ENCODE peak calls at places on chromosomes 3 and 15, in five cellular contexts. One of them, this sample, is unnamed.

GRCh38 chr15:77839431-77839830 is 206.7 kb upstream of the LINGO1 start:
- DNase-seq in tibial artery: no peak
- DNase-seq in CD8-positive, alpha-beta memory T cell: no peak
- DNase-seq in skeletal muscle cell: no peak
- DNase-seq in fibroblast of villous mesenchyme: no peak
- DNase-seq in this sample: no peak

GRCh38 chr15:80873568-80873967 is 94.4 kb downstream of the CEMIP start:
- DNase-seq in tibial artery: no peak
- DNase-seq in CD8-positive, alpha-beta memory T cell: no peak
- DNase-seq in skeletal muscle cell: no peak
- DNase-seq in fibroblast of villous mesenchyme: no peak
- DNase-seq in this sample: no peak

GRCh38 chr15:69497634-69498033 is 45.0 kb downstream of the RPLP1 start:
- DNase-seq in tibial artery: no peak
- DNase-seq in CD8-positive, alpha-beta memory T cell: no peak
- DNase-seq in skeletal muscle cell: no peak
- DNase-seq in fibroblast of villous mesenchyme: no peak
- DNase-seq in this sample: no peak

GRCh38 chr15:64110945-64111678 is 15.3 kb downstream of the SNX1 start:
- DNase-seq in tibial artery: no peak
- DNase-seq in CD8-positive, alpha-beta memory T cell: no peak
- DNase-seq in skeletal muscle cell: no peak
- DNase-seq in fibroblast of villous mesenchyme: no peak
- DNase-seq in this sample: no peak

GRCh38 chr3:99376926-99377325 is 261.5 kb upstream of the COL8A1 start:
- DNase-seq in tibial artery: no peak
- DNase-seq in CD8-positive, alpha-beta memory T cell: no peak
- DNase-seq in skeletal muscle cell: no peak
- DNase-seq in fibroblast of villous mesenchyme: no peak
- DNase-seq in this sample: no peak

GRCh38 chr3:115470254-115470653 is 153.1 kb upstream of the GAP43 start:
- DNase-seq in tibial artery: no peak
- DNase-seq in CD8-positive, alpha-beta memory T cell: no peak
- DNase-seq in skeletal muscle cell: no peak
- DNase-seq in fibroblast of villous mesenchyme: no peak
- DNase-seq in this sample: no peak

GRCh38 chr3:11601446-11602241 is 42.1 kb downstream of the VGLL4 start:
- DNase-seq in tibial artery: peak
- DNase-seq in CD8-positive, alpha-beta memory T cell: no peak
- DNase-seq in skeletal muscle cell: peak
- DNase-seq in fibroblast of villous mesenchyme: peak
- DNase-seq in this sample: peak

GRCh38 chr15:88484781-88485246 is 17.3 kb downstream of the MRPS11 start:
- DNase-seq in tibial artery: no peak
- DNase-seq in CD8-positive, alpha-beta memory T cell: no peak
- DNase-seq in skeletal muscle cell: peak
- DNase-seq in fibroblast of villous mesenchyme: peak
- DNase-seq in this sample: peak

GRCh38 chr3:172388412-172389078 is 59.7 kb downstream of the GHSR start:
- DNase-seq in tibial artery: no peak
- DNase-seq in CD8-positive, alpha-beta memory T cell: no peak
- DNase-seq in skeletal muscle cell: no peak
- DNase-seq in fibroblast of villous mesenchyme: no peak
- DNase-seq in this sample: no peak

GRCh38 chr3:170593634-170594033 is 7.8 kb upstream of the SLC7A14 start:
- DNase-seq in tibial artery: no peak
- DNase-seq in CD8-positive, alpha-beta memory T cell: no peak
- DNase-seq in skeletal muscle cell: no peak
- DNase-seq in fibroblast of villous mesenchyme: no peak
- DNase-seq in this sample: no peak

GRCh38 chr15:92820233-92821021 is 79.7 kb upstream of the CHD2 start:
- DNase-seq in tibial artery: peak
- DNase-seq in CD8-positive, alpha-beta memory T cell: peak
- DNase-seq in skeletal muscle cell: peak
- DNase-seq in fibroblast of villous mesenchyme: peak
- DNase-seq in this sample: peak

GRCh38 chr15:66611257-66612053 is 45.7 kb upstream of the LCTL start:
- DNase-seq in tibial artery: no peak
- DNase-seq in CD8-positive, alpha-beta memory T cell: no peak
- DNase-seq in skeletal muscle cell: no peak
- DNase-seq in fibroblast of villous mesenchyme: no peak
- DNase-seq in this sample: no peak

GRCh38 chr3:184581331-184582210 is 20.0 kb downstream of the EPHB3 start:
- DNase-seq in tibial artery: no peak
- DNase-seq in CD8-positive, alpha-beta memory T cell: no peak
- DNase-seq in skeletal muscle cell: no peak
- DNase-seq in fibroblast of villous mesenchyme: no peak
- DNase-seq in this sample: no peak

GRCh38 chr3:184583345-184584000 is 21.9 kb downstream of the EPHB3 start:
- DNase-seq in tibial artery: no peak
- DNase-seq in CD8-positive, alpha-beta memory T cell: no peak
- DNase-seq in skeletal muscle cell: no peak
- DNase-seq in fibroblast of villous mesenchyme: no peak
- DNase-seq in this sample: no peak

GRCh38 chr3:184584001-184584891 is 22.7 kb downstream of the EPHB3 start:
- DNase-seq in tibial artery: no peak
- DNase-seq in CD8-positive, alpha-beta memory T cell: no peak
- DNase-seq in skeletal muscle cell: no peak
- DNase-seq in fibroblast of villous mesenchyme: no peak
- DNase-seq in this sample: no peak

GRCh38 chr3:184582998-184583344 is 21.4 kb downstream of the EPHB3 start:
- DNase-seq in tibial artery: no peak
- DNase-seq in CD8-positive, alpha-beta memory T cell: no peak
- DNase-seq in skeletal muscle cell: no peak
- DNase-seq in fibroblast of villous mesenchyme: no peak
- DNase-seq in this sample: no peak

GRCh38 chr3:184582583-184582982 is 21.0 kb downstream of the EPHB3 start:
- DNase-seq in tibial artery: peak
- DNase-seq in CD8-positive, alpha-beta memory T cell: no peak
- DNase-seq in skeletal muscle cell: no peak
- DNase-seq in fibroblast of villous mesenchyme: peak
- DNase-seq in this sample: peak
- H3K4me3 ChIP-seq in tibial artery: peak
- H3K4me3 ChIP-seq in CD8-positive, alpha-beta memory T cell: no peak
- H3K4me3 ChIP-seq in skeletal muscle cell: no peak
- H3K4me3 ChIP-seq in fibroblast of villous mesenchyme: peak
- H3K4me3 ChIP-seq in this sample: peak

GRCh38 chr3:24645047-24645446 is 150.4 kb upstream of the THRB start:
- DNase-seq in tibial artery: no peak
- DNase-seq in CD8-positive, alpha-beta memory T cell: no peak
- DNase-seq in skeletal muscle cell: no peak
- DNase-seq in fibroblast of villous mesenchyme: no peak
- DNase-seq in this sample: no peak
- H3K4me3 ChIP-seq in tibial artery: no peak
- H3K4me3 ChIP-seq in CD8-positive, alpha-beta memory T cell: no peak
- H3K4me3 ChIP-seq in skeletal muscle cell: no peak
- H3K4me3 ChIP-seq in fibroblast of villous mesenchyme: no peak
- H3K4me3 ChIP-seq in this sample: no peak

DNA sequence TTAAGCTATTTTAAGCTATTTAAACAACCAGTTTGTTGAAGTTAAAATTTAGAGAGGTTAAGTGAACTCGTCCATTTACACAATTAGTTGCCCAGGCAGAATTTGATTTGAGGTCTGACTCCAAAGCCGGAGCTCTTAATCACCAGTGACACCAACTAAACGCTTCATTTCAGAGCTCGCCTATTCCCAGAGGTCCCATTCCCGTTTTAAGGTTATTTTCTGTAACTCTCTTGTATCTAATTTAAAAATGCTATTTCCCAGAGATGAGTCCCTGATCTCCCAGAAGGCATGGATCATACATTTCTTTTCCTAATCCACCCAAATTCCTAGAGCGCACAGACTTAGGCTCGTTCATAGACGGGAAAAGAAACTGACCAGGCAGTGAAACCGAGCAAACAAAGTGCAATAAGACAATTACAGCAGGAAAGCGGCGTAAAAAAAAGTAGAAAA is 900 bp upstream of the MCTP2 start:
- DNase-seq in tibial artery: no peak
- DNase-seq in CD8-positive, alpha-beta memory T cell: no peak
- DNase-seq in skeletal muscle cell: no peak
- DNase-seq in fibroblast of villous mesenchyme: peak
- DNase-seq in this sample: no peak
- H3K4me3 ChIP-seq in tibial artery: peak
- H3K4me3 ChIP-seq in CD8-positive, alpha-beta memory T cell: peak
- H3K4me3 ChIP-seq in skeletal muscle cell: peak
- H3K4me3 ChIP-seq in fibroblast of villous mesenchyme: peak
- H3K4me3 ChIP-seq in this sample: peak

GRCh38 chr15:31871159-31871886 is 159.0 kb upstream of the CHRNA7 start:
- DNase-seq in tibial artery: no peak
- DNase-seq in CD8-positive, alpha-beta memory T cell: no peak
- DNase-seq in skeletal muscle cell: no peak
- DNase-seq in fibroblast of villous mesenchyme: no peak
- DNase-seq in this sample: no peak

GRCh38 chr15:31866248-31866647 is 164.1 kb upstream of the CHRNA7 start:
- DNase-seq in tibial artery: no peak
- DNase-seq in CD8-positive, alpha-beta memory T cell: no peak
- DNase-seq in skeletal muscle cell: no peak
- DNase-seq in fibroblast of villous mesenchyme: no peak
- DNase-seq in this sample: no peak

GRCh38 chr15:31869640-31870335 is 160.5 kb upstream of the CHRNA7 start:
- DNase-seq in tibial artery: no peak
- DNase-seq in CD8-positive, alpha-beta memory T cell: no peak
- DNase-seq in skeletal muscle cell: no peak
- DNase-seq in fibroblast of villous mesenchyme: no peak
- DNase-seq in this sample: peak

GRCh38 chr15:31870336-31871158 is 159.8 kb upstream of the CHRNA7 start:
- DNase-seq in tibial artery: peak
- DNase-seq in CD8-positive, alpha-beta memory T cell: peak
- DNase-seq in skeletal muscle cell: peak
- DNase-seq in fibroblast of villous mesenchyme: peak
- DNase-seq in this sample: peak

DNA sequence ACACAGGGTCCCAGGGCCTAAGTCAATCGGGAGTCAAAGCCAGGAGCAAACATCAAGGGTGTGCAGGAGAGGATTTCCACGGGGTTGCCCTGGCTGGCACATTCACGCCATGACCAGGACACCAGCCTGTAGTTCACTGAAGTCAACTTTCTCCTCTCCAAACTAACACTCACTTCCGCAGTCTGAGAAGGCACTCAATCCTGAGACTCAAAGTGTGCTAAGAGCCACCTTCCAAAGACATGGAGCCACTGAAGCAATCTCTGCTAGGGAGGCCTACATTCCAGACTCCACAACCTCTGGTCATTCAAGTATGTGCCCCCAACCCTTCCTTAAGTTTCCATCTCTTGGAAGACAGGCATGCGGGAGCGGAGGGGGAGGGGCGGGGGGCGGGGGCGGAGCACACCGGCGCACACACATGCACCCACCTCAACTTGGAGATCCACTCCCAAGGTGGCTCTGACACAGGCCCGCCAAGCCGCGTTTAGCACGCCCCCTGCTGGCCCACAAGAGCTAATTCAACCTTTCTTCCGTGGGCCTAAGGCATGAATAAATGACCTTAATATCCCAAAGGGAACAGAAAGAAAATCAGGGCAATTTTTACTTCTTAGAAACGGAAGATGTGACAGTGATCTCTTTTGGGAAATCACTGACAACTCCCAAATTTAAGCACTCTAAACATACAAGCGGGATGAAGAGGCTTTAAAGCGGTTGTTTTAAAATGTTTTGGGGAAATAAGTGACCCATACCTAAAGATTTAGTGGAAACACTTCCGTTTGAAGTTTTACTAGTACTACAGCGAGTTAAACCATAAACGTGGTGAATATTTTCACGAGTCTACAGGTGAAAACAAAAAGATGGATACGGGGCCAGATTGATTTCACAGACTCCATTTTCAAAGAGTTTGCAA is 162.5 kb upstream of the CHRNA7 start:
- DNase-seq in tibial artery: no peak
- DNase-seq in CD8-positive, alpha-beta memory T cell: peak
- DNase-seq in skeletal muscle cell: peak
- DNase-seq in fibroblast of villous mesenchyme: peak
- DNase-seq in this sample: peak
- H3K4me3 ChIP-seq in tibial artery: no peak
- H3K4me3 ChIP-seq in CD8-positive, alpha-beta memory T cell: no peak
- H3K4me3 ChIP-seq in skeletal muscle cell: no peak
- H3K4me3 ChIP-seq in fibroblast of villous mesenchyme: no peak
- H3K4me3 ChIP-seq in this sample: no peak

GRCh38 chr3:127697531-127698240 is 24.9 kb downstream of the ABTB1 start:
- DNase-seq in tibial artery: peak
- DNase-seq in CD8-positive, alpha-beta memory T cell: peak
- DNase-seq in skeletal muscle cell: peak
- DNase-seq in fibroblast of villous mesenchyme: peak
- DNase-seq in this sample: peak
- H3K4me3 ChIP-seq in tibial artery: peak
- H3K4me3 ChIP-seq in CD8-positive, alpha-beta memory T cell: no peak
- H3K4me3 ChIP-seq in skeletal muscle cell: no peak
- H3K4me3 ChIP-seq in fibroblast of villous mesenchyme: peak
- H3K4me3 ChIP-seq in this sample: no peak

GRCh38 chr3:72223116-72223515 is 438.2 kb upstream of the PROK2 start:
- DNase-seq in tibial artery: no peak
- DNase-seq in CD8-positive, alpha-beta memory T cell: no peak
- DNase-seq in skeletal muscle cell: peak
- DNase-seq in fibroblast of villous mesenchyme: peak
- DNase-seq in this sample: peak
- H3K4me3 ChIP-seq in tibial artery: no peak
- H3K4me3 ChIP-seq in CD8-positive, alpha-beta memory T cell: no peak
- H3K4me3 ChIP-seq in skeletal muscle cell: no peak
- H3K4me3 ChIP-seq in fibroblast of villous mesenchyme: no peak
- H3K4me3 ChIP-seq in this sample: no peak

GRCh38 chr3:53168175-53168923 is 7.3 kb downstream of the PRKCD start:
- DNase-seq in tibial artery: peak
- DNase-seq in CD8-positive, alpha-beta memory T cell: no peak
- DNase-seq in skeletal muscle cell: no peak
- DNase-seq in fibroblast of villous mesenchyme: no peak
- DNase-seq in this sample: no peak

GRCh38 chr3:53170325-53171108 is 9.5 kb downstream of the PRKCD start:
- DNase-seq in tibial artery: no peak
- DNase-seq in CD8-positive, alpha-beta memory T cell: no peak
- DNase-seq in skeletal muscle cell: no peak
- DNase-seq in fibroblast of villous mesenchyme: no peak
- DNase-seq in this sample: no peak

GRCh38 chr3:53171109-53171453 is 10.1 kb downstream of the PRKCD start:
- DNase-seq in tibial artery: no peak
- DNase-seq in CD8-positive, alpha-beta memory T cell: no peak
- DNase-seq in skeletal muscle cell: no peak
- DNase-seq in fibroblast of villous mesenchyme: no peak
- DNase-seq in this sample: no peak

GRCh38 chr3:53169045-53169831 is 8.2 kb downstream of the PRKCD start:
- DNase-seq in tibial artery: no peak
- DNase-seq in CD8-positive, alpha-beta memory T cell: no peak
- DNase-seq in skeletal muscle cell: no peak
- DNase-seq in fibroblast of villous mesenchyme: peak
- DNase-seq in this sample: no peak

DNA sequence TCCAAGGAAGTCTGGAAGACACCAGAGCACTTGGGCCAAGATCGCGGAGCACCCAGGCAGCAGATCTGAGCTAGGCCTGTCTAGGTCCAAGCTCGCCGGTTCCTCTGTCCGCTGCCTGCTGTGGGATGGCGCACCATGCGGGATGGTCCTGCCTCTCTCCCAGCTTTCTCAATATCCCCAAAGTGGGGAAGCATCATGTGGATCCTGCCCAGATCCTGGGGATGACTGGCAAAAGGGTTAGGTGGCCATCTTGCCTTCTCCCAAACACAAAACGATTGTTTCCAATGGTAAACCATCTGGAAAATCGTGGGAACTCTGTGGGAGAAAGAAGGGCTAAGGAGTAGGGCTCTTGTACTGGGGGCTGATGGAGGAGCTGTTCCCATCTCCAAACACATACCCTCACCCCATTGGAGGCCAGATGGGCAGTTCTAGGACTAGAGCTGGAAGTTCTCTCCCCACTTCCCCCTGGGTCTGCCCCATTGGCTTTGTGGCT is 8.9 kb downstream of the PRKCD start:
- DNase-seq in tibial artery: no peak
- DNase-seq in CD8-positive, alpha-beta memory T cell: no peak
- DNase-seq in skeletal muscle cell: no peak
- DNase-seq in fibroblast of villous mesenchyme: no peak
- DNase-seq in this sample: no peak
- H3K4me3 ChIP-seq in tibial artery: no peak
- H3K4me3 ChIP-seq in CD8-positive, alpha-beta memory T cell: no peak
- H3K4me3 ChIP-seq in skeletal muscle cell: no peak
- H3K4me3 ChIP-seq in fibroblast of villous mesenchyme: no peak
- H3K4me3 ChIP-seq in this sample: no peak

This sample was measured in cardiac fibroblast.